ENCODE peak calls at places on chromosome 14, in four cellular contexts. K is CD4-positive, CD25-positive, alpha-beta regulatory T cell; X is gastrocnemius medialis; J is stomach. O is an unnamed sample.

GRCh38 chr14:47676301-47676617 is 854 bp upstream of the MDGA2 start:
- DNase-seq in K (no peak), X (no peak), J (no peak), O (no peak)

GRCh38 chr14:85660243-85660922 is 130.4 kb downstream of the FLRT2 start:
- DNase-seq in K (no peak), X (no peak), J (no peak), O (no peak)

GRCh38 chr14:104293851-104294627 is 155.7 kb downstream of the KIF26A start:
- DNase-seq in K (no peak), X (no peak), J (no peak), O (no peak)

GRCh38 chr14:95274874-95275273 is 44.8 kb downstream of the CLMN start:
- DNase-seq in K (no peak), X (no peak), J (no peak), O (no peak)

GRCh38 chr14:50758279-50758678 is 72.7 kb downstream of the NIN start:
- DNase-seq in K (no peak), X (no peak), J (no peak), O (no peak)

GRCh38 chr14:105448706-105449111 is 25.9 kb upstream of the CRIP2 start:
- DNase-seq in K (peak; percentile 44), X (peak; percentile 58), J (peak; percentile 78), O (no peak)

GRCh38 chr14:78164226-78164853 is 5.8 kb upstream of the NRXN3 start:
- DNase-seq in K (no peak), X (no peak), J (peak; percentile 47), O (no peak)

GRCh38 chr14:88075298-88075981 is 70.5 kb downstream of the GPR65 start:
- DNase-seq in K (no peak), X (no peak), J (no peak), O (no peak)

GRCh38 chr14:71320734-71321555 is 413.7 kb downstream of the PCNX1 start:
- DNase-seq in K (peak; percentile 40), X (peak; percentile 16), J (peak; percentile 73), O (no peak)

GRCh38 chr14:66920196-66920595 is 269.0 kb upstream of the GARIN2 start:
- DNase-seq in K (no peak), X (no peak), J (no peak), O (no peak)

GRCh38 chr14:32366256-32366655 is 37.2 kb downstream of the AKAP6 start:
- DNase-seq in K (no peak), X (no peak), J (no peak), O (no peak)

DNA sequence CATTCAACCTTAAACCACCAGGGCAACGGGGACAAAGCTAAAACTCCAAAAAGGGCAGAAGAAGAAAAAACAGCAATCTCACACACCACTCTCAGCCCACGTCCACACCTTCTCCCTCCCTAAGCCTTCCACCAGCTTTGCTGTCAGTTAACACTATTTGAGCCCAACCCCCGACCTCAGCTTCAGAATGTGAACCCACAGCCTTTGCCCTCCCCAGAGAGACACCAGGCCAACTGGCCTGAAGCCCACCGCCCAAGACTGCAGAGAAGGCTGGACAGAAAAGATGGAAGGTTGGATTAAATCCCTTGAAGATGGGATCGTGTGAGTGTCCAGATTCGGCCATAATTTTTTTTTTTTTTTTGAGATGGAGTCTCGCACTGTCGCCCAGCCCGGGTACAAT is 22.4 kb downstream of the IRF2BPL start:
- DNase-seq in K (no peak), X (no peak), J (no peak), O (no peak)
- H3K4me1 ChIP-seq in K (peaks cover 4% of the 10 kb centered on the region), X (peaks cover 27% of the 10 kb centered on the region), J (peaks cover 73% of the 10 kb centered on the region), O (peaks cover 46% of the 10 kb centered on the region)

DNA sequence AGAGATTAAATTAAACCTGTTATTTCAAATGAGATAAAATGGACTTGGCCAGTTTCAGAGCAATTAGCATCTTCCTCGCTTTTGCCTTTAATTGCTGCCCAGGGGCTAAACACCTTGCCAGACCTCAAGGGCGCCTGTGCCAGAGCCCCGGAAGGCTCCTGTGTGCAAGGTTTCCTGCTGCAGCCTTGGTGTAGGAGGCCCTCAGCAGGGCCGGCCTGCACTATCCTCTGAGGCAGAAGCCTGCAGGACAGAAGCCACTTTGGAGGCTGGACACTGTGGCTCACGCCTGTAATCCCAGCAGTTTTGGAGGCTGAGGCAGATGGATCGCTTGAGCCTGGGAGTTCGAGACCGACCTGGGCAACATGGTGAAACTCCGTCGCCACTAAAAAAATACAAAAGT is 150.4 kb downstream of the CALM1 start:
- DNase-seq in K (no peak), X (no peak), J (no peak), O (no peak)
- H3K27ac ChIP-seq in K (no peak overlapping the region), X (peak overlapping the region; percentile 84), J (peak overlapping the region; percentile 74), O (no peak overlapping the region)

GRCh38 chr14:68295316-68295816 is 475.8 kb downstream of the RAD51B start:
- DNase-seq in K (no peak), X (peak; percentile 33), J (no peak), O (no peak)
- H3K4me1 ChIP-seq in K (peaks cover 38% of the 10 kb centered on the region), X (peaks cover 34% of the 10 kb centered on the region), J (peaks cover 39% of the 10 kb centered on the region), O (no peaks in the 10 kb centered on the region)

GRCh38 chr14:93954516-93954830 is 21.9 kb downstream of the ASB2 start:
- DNase-seq in K (no peak), X (no peak), J (no peak), O (no peak)
- H3K27ac ChIP-seq in K (no peak overlapping the region), X (peak overlapping the region; percentile 99), J (peak overlapping the region; percentile 69), O (no peak overlapping the region)

GRCh38 chr14:68606644-68607043 is 186.2 kb downstream of the ZFP36L1 start:
- DNase-seq in K (no peak), X (peak; percentile 1), J (no peak), O (no peak)
- H3K4me1 ChIP-seq in K (no peaks in the 10 kb centered on the region), X (peaks cover 8% of the 10 kb centered on the region), J (peaks cover 57% of the 10 kb centered on the region), O (no peaks in the 10 kb centered on the region)

GRCh38 chr14:103115845-103116572 is 7.3 kb upstream of the TNFAIP2 start:
- DNase-seq in K (no peak), X (no peak), J (no peak), O (no peak)
- H3K27ac ChIP-seq in K (no peak overlapping the region), X (no peak overlapping the region), J (peak overlapping the region; percentile 75), O (no peak overlapping the region)

O was measured in keratinocyte.